ENCODE peak calls at places on chromosomes 4 and X, in six cellular contexts. S is nucleus accumbens, I is activated T-cell treated with anti-CD3 and anti-CD28 coated beads for 24 hours, N is hypothalamus, E is glutamatergic neuron, A is stromal cell of bone marrow. O is an unnamed sample.

GRCh38 chrX:120302434-120302833 is 8.8 kb downstream of the TMEM255A start:
- DNase-seq in E (no peak), I (no peak), S (no peak), N (no peak), A (no peak), O (no peak)

GRCh38 chr4:3719191-3719590 is 47.0 kb upstream of the ADRA2C start:
- DNase-seq in E (no peak), I (no peak), A (no peak), N (no peak), S (no peak), O (no peak)

GRCh38 chr4:175776217-175776616 is 35.8 kb downstream of the GPM6A start:
- DNase-seq in S (peak; percentile 13), N (peak; percentile 31), E (peak; percentile 21), A (no peak), I (no peak), O (no peak)

GRCh38 chrX:101071585-101071984 is 7.1 kb upstream of the TMEM35A start:
- DNase-seq in A (no peak), N (no peak), S (no peak), I (no peak), E (no peak), O (no peak)

GRCh38 chrX:153900806-153901752 is 3.4 kb upstream of the AVPR2 start:
- DNase-seq in N (no peak), A (peak; percentile 58), E (peak; percentile 51), I (peak; percentile 31), S (no peak), O (peak; percentile 64)

GRCh38 chr4:47837582-47838294 is at the start of gene CORIN:
- DNase-seq in A (no peak), I (no peak), E (no peak), S (no peak), N (no peak), O (no peak)

GRCh38 chr4:140935259-140935658 is 179.1 kb upstream of the TBC1D9 start:
- DNase-seq in S (no peak), N (no peak), I (no peak), E (no peak), A (no peak), O (peak; percentile 23)

GRCh38 chr4:140047017-140047640 is 106.9 kb downstream of the MAML3 start:
- DNase-seq in N (peak; percentile 8), S (no peak), E (no peak), I (no peak), A (no peak), O (peak; percentile 37)

GRCh38 chrX:43870758-43871419 is 11.4 kb downstream of the MAOB start:
- DNase-seq in S (no peak), I (no peak), E (no peak), A (no peak), N (no peak), O (no peak)

GRCh38 chr4:175504316-175504715 is 307.7 kb downstream of the GPM6A start:
- DNase-seq in N (no peak), S (no peak), E (no peak), I (no peak), A (peak; percentile 6), O (no peak)

GRCh38 chrX:46257451-46257879 is 287.8 kb downstream of the ZNF674 start:
- DNase-seq in S (no peak), E (no peak), A (no peak), I (no peak), N (no peak), O (no peak)

GRCh38 chr4:114264877-114265291 is 285.4 kb upstream of the ARSJ start:
- DNase-seq in N (no peak), A (peak; percentile 35), I (no peak), E (no peak), S (no peak), O (no peak)

O was measured in uterus.